ENCODE peak calls at places on chromosomes 3 and 15, in six cellular contexts. One of them, this sample, is unnamed.

GRCh38 chr3:37295925-37296324 is 121.5 kb upstream of the LRRFIP2 start:
- DNase-seq in PC-3: no peak
- DNase-seq in glutamatergic neuron: no peak
- DNase-seq in WERI-Rb-1: no peak
- DNase-seq in Peyer's patch: no peak
- DNase-seq in PC-9: no peak
- DNase-seq in this sample: no peak

GRCh38 chr3:33884204-33884561 is 85.8 kb downstream of the PDCD6IP start:
- DNase-seq in PC-3: peak; percentile 24
- DNase-seq in glutamatergic neuron: no peak
- DNase-seq in WERI-Rb-1: peak; percentile 63
- DNase-seq in Peyer's patch: no peak
- DNase-seq in PC-9: no peak
- DNase-seq in this sample: no peak

GRCh38 chr3:18559323-18559972 is 134.3 kb upstream of the SATB1 start:
- DNase-seq in PC-3: peak; percentile 82
- DNase-seq in glutamatergic neuron: peak; percentile 26
- DNase-seq in WERI-Rb-1: peak; percentile 40
- DNase-seq in Peyer's patch: no peak
- DNase-seq in PC-9: no peak
- DNase-seq in this sample: no peak

GRCh38 chr3:143538577-143538981 is 309.7 kb downstream of the SLC9A9 start:
- DNase-seq in PC-3: no peak
- DNase-seq in glutamatergic neuron: no peak
- DNase-seq in WERI-Rb-1: no peak
- DNase-seq in Peyer's patch: no peak
- DNase-seq in PC-9: no peak
- DNase-seq in this sample: no peak

GRCh38 chr15:38636597-38636996 is 72.0 kb upstream of the RASGRP1 start:
- DNase-seq in PC-3: no peak
- DNase-seq in glutamatergic neuron: no peak
- DNase-seq in WERI-Rb-1: no peak
- DNase-seq in Peyer's patch: no peak
- DNase-seq in PC-9: no peak
- DNase-seq in this sample: no peak

GRCh38 chr3:35438101-35438500 is 201.2 kb upstream of the ARPP21 start:
- DNase-seq in PC-3: no peak
- DNase-seq in glutamatergic neuron: no peak
- DNase-seq in WERI-Rb-1: no peak
- DNase-seq in Peyer's patch: no peak
- DNase-seq in PC-9: no peak
- DNase-seq in this sample: no peak

GRCh38 chr15:55823191-55823670 is 80.3 kb upstream of the PRTG start:
- DNase-seq in PC-3: no peak
- DNase-seq in glutamatergic neuron: no peak
- DNase-seq in WERI-Rb-1: no peak
- DNase-seq in Peyer's patch: no peak
- DNase-seq in PC-9: no peak
- DNase-seq in this sample: no peak

GRCh38 chr3:153591566-153592221 is 429.7 kb downstream of the RAP2B start:
- DNase-seq in PC-3: peak; percentile 76
- DNase-seq in glutamatergic neuron: no peak
- DNase-seq in WERI-Rb-1: no peak
- DNase-seq in Peyer's patch: no peak
- DNase-seq in PC-9: no peak
- DNase-seq in this sample: no peak

GRCh38 chr3:184693011-184693975 is 18.6 kb downstream of the MAGEF1 start:
- DNase-seq in PC-3: no peak
- DNase-seq in glutamatergic neuron: peak; percentile 90
- DNase-seq in WERI-Rb-1: peak; percentile 61
- DNase-seq in Peyer's patch: no peak
- DNase-seq in PC-9: no peak
- DNase-seq in this sample: no peak

GRCh38 chr3:114809668-114810413 is 337.2 kb downstream of the ZBTB20 start:
- DNase-seq in PC-3: no peak
- DNase-seq in glutamatergic neuron: no peak
- DNase-seq in WERI-Rb-1: no peak
- DNase-seq in Peyer's patch: no peak
- DNase-seq in PC-9: no peak
- DNase-seq in this sample: peak; percentile 9

GRCh38 chr15:69987492-69988482 is 109.9 kb downstream of the TLE3 start:
- DNase-seq in PC-3: peak; percentile 85
- DNase-seq in glutamatergic neuron: no peak
- DNase-seq in WERI-Rb-1: no peak
- DNase-seq in Peyer's patch: no peak
- DNase-seq in PC-9: peak; percentile 78
- DNase-seq in this sample: no peak

GRCh38 chr3:71117572-71118247 is 465.8 kb downstream of the FOXP1 start:
- DNase-seq in PC-3: peak; percentile 91
- DNase-seq in glutamatergic neuron: no peak
- DNase-seq in WERI-Rb-1: no peak
- DNase-seq in Peyer's patch: no peak
- DNase-seq in PC-9: no peak
- DNase-seq in this sample: no peak

GRCh38 chr3:115806501-115806900 is 183.2 kb downstream of the GAP43 start:
- DNase-seq in PC-3: no peak
- DNase-seq in glutamatergic neuron: no peak
- DNase-seq in WERI-Rb-1: no peak
- DNase-seq in Peyer's patch: no peak
- DNase-seq in PC-9: no peak
- DNase-seq in this sample: no peak

GRCh38 chr3:142027713-142028112 is 121.6 kb downstream of the TFDP2 start:
- DNase-seq in PC-3: peak; percentile 44
- DNase-seq in glutamatergic neuron: no peak
- DNase-seq in WERI-Rb-1: no peak
- DNase-seq in Peyer's patch: no peak
- DNase-seq in PC-9: peak; percentile 46
- DNase-seq in this sample: no peak

GRCh38 chr15:80996247-80996646 is 4.5 kb upstream of the TLNRD1 start:
- DNase-seq in PC-3: peak; percentile 23
- DNase-seq in glutamatergic neuron: no peak
- DNase-seq in WERI-Rb-1: peak; percentile 24
- DNase-seq in Peyer's patch: no peak
- DNase-seq in PC-9: no peak
- DNase-seq in this sample: no peak
- TF ChIP-seq CTCF in PC-3: peak; percentile 59
- TF ChIP-seq CTCF in glutamatergic neuron: peak; percentile 45
- TF ChIP-seq CTCF in WERI-Rb-1: peak; percentile 83
- TF ChIP-seq CTCF in Peyer's patch: no peak
- TF ChIP-seq CTCF in PC-9: peak; percentile 76
- TF ChIP-seq CTCF in this sample: no peak

GRCh38 chr3:23884481-23884880 is 32.3 kb downstream of the NKIRAS1 start:
- DNase-seq in PC-3: peak; percentile 27
- DNase-seq in glutamatergic neuron: no peak
- DNase-seq in WERI-Rb-1: no peak
- DNase-seq in Peyer's patch: no peak
- DNase-seq in PC-9: no peak
- DNase-seq in this sample: no peak
- TF ChIP-seq CTCF in PC-3: peak; percentile 43
- TF ChIP-seq CTCF in glutamatergic neuron: no peak
- TF ChIP-seq CTCF in WERI-Rb-1: peak; percentile 10
- TF ChIP-seq CTCF in Peyer's patch: no peak
- TF ChIP-seq CTCF in PC-9: peak; percentile 31
- TF ChIP-seq CTCF in this sample: no peak

GRCh38 chr15:48603922-48604321 is 41.6 kb downstream of the FBN1 start:
- DNase-seq in PC-3: no peak
- DNase-seq in glutamatergic neuron: no peak
- DNase-seq in WERI-Rb-1: no peak
- DNase-seq in Peyer's patch: no peak
- DNase-seq in PC-9: no peak
- DNase-seq in this sample: no peak

GRCh38 chr15:48602358-48603122 is 43.0 kb downstream of the FBN1 start:
- DNase-seq in PC-3: peak; percentile 4
- DNase-seq in glutamatergic neuron: no peak
- DNase-seq in WERI-Rb-1: no peak
- DNase-seq in Peyer's patch: no peak
- DNase-seq in PC-9: no peak
- DNase-seq in this sample: no peak

GRCh38 chr15:48601095-48601494 is 44.4 kb downstream of the FBN1 start:
- DNase-seq in PC-3: no peak
- DNase-seq in glutamatergic neuron: no peak
- DNase-seq in WERI-Rb-1: peak; percentile 9
- DNase-seq in Peyer's patch: no peak
- DNase-seq in PC-9: no peak
- DNase-seq in this sample: no peak

GRCh38 chr15:48604567-48604966 is 40.9 kb downstream of the FBN1 start:
- DNase-seq in PC-3: no peak
- DNase-seq in glutamatergic neuron: no peak
- DNase-seq in WERI-Rb-1: no peak
- DNase-seq in Peyer's patch: no peak
- DNase-seq in PC-9: no peak
- DNase-seq in this sample: no peak

GRCh38 chr15:48603123-48603500 is 42.4 kb downstream of the FBN1 start:
- DNase-seq in PC-3: peak; percentile 4
- DNase-seq in glutamatergic neuron: no peak
- DNase-seq in WERI-Rb-1: no peak
- DNase-seq in Peyer's patch: no peak
- DNase-seq in PC-9: no peak
- DNase-seq in this sample: no peak
- TF ChIP-seq CTCF in PC-3: peak; percentile 13
- TF ChIP-seq CTCF in glutamatergic neuron: no peak
- TF ChIP-seq CTCF in WERI-Rb-1: no peak
- TF ChIP-seq CTCF in Peyer's patch: no peak
- TF ChIP-seq CTCF in PC-9: no peak
- TF ChIP-seq CTCF in this sample: no peak

GRCh38 chr3:104461431-104461830 is 905.3 kb upstream of the ALCAM start:
- DNase-seq in PC-3: no peak
- DNase-seq in glutamatergic neuron: no peak
- DNase-seq in WERI-Rb-1: no peak
- DNase-seq in Peyer's patch: no peak
- DNase-seq in PC-9: no peak
- DNase-seq in this sample: no peak

GRCh38 chr3:104458657-104459056 is 908.1 kb upstream of the ALCAM start:
- DNase-seq in PC-3: no peak
- DNase-seq in glutamatergic neuron: no peak
- DNase-seq in WERI-Rb-1: no peak
- DNase-seq in Peyer's patch: no peak
- DNase-seq in PC-9: no peak
- DNase-seq in this sample: no peak

DNA sequence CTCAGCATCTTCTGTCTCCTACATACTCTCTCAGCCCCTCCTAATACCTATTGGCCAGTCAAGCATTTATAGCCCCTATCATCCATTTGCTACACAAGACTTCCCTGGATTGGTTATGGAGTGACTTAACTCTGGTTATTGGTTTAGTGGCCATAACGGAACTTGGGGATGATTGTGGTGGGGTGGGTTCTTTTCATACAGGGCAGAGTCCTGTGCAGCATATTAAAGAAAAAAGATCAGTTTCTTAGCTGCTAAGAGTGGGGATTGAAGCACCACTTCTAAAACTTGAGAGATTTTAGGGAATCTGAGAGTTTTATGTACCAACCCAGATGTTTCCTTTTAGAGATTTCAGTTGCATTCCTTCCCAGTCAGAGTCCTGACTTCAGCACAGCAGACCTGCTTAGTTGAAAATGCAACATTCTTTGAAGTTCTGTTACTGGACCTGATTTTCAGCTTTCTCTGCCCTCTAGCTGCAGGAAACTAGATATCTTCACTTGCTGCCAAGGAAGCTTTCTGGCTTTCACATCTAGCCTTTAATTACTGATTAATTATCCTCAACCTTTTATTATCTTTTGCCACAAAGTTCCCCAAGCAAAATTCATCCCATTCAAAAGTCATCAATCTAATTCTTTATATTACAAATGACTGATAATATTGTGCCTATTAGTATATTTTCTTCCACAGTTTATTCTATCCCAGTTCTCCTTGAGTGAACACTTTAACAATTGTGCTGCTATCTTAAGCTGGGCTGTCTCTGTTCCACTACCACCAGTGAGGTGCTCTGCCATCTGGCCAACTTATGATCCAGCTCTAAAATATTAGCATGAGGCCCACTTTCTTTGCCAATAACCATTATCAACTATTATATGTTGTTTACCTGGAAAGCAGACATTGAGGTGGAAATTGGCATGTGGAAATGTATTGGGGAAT is 906.0 kb upstream of the ALCAM start:
- DNase-seq in PC-3: peak; percentile 77
- DNase-seq in glutamatergic neuron: no peak
- DNase-seq in WERI-Rb-1: no peak
- DNase-seq in Peyer's patch: no peak
- DNase-seq in PC-9: no peak
- DNase-seq in this sample: no peak
- TF ChIP-seq CTCF in PC-3: peak; percentile 78
- TF ChIP-seq CTCF in glutamatergic neuron: no peak
- TF ChIP-seq CTCF in WERI-Rb-1: peak; percentile 29
- TF ChIP-seq CTCF in Peyer's patch: no peak
- TF ChIP-seq CTCF in PC-9: peak; percentile 47
- TF ChIP-seq CTCF in this sample: no peak

GRCh38 chr15:68833734-68834334 is 13.1 kb upstream of the ANP32A start:
- DNase-seq in PC-3: no peak
- DNase-seq in glutamatergic neuron: no peak
- DNase-seq in WERI-Rb-1: no peak
- DNase-seq in Peyer's patch: no peak
- DNase-seq in PC-9: no peak
- DNase-seq in this sample: no peak

GRCh38 chr15:68834356-68834755 is 13.7 kb upstream of the ANP32A start:
- DNase-seq in PC-3: no peak
- DNase-seq in glutamatergic neuron: no peak
- DNase-seq in WERI-Rb-1: no peak
- DNase-seq in Peyer's patch: no peak
- DNase-seq in PC-9: no peak
- DNase-seq in this sample: no peak

GRCh38 chr15:68830141-68830540 is 9.4 kb upstream of the ANP32A start:
- DNase-seq in PC-3: no peak
- DNase-seq in glutamatergic neuron: no peak
- DNase-seq in WERI-Rb-1: no peak
- DNase-seq in Peyer's patch: no peak
- DNase-seq in PC-9: no peak
- DNase-seq in this sample: no peak

GRCh38 chr15:68823561-68823960 is 2.9 kb upstream of the ANP32A start:
- DNase-seq in PC-3: no peak
- DNase-seq in glutamatergic neuron: no peak
- DNase-seq in WERI-Rb-1: no peak
- DNase-seq in Peyer's patch: no peak
- DNase-seq in PC-9: no peak
- DNase-seq in this sample: no peak

GRCh38 chr15:68829068-68829467 is 8.4 kb upstream of the ANP32A start:
- DNase-seq in PC-3: peak; percentile 25
- DNase-seq in glutamatergic neuron: no peak
- DNase-seq in WERI-Rb-1: no peak
- DNase-seq in Peyer's patch: no peak
- DNase-seq in PC-9: no peak
- DNase-seq in this sample: no peak
- TF ChIP-seq CTCF in PC-3: peak; percentile 57
- TF ChIP-seq CTCF in glutamatergic neuron: no peak
- TF ChIP-seq CTCF in WERI-Rb-1: peak; percentile 60
- TF ChIP-seq CTCF in Peyer's patch: peak; percentile 19
- TF ChIP-seq CTCF in PC-9: no peak
- TF ChIP-seq CTCF in this sample: no peak

GRCh38 chr3:103927896-103928295 is 1438.8 kb upstream of the ALCAM start:
- DNase-seq in PC-3: no peak
- DNase-seq in glutamatergic neuron: no peak
- DNase-seq in WERI-Rb-1: no peak
- DNase-seq in Peyer's patch: no peak
- DNase-seq in PC-9: no peak
- DNase-seq in this sample: no peak
- TF ChIP-seq CTCF in PC-3: no peak
- TF ChIP-seq CTCF in glutamatergic neuron: no peak
- TF ChIP-seq CTCF in WERI-Rb-1: no peak
- TF ChIP-seq CTCF in Peyer's patch: no peak
- TF ChIP-seq CTCF in PC-9: no peak
- TF ChIP-seq CTCF in this sample: no peak

This sample was measured in mucosa of descending colon.